ENCODE peak calls at places on chromosomes 12 and 14, in four cellular contexts. C is EL; W is stimulated activated CD8-positive, alpha-beta memory T cell treated with anti-CD3 and anti-CD28 coated beads, Interleukin-12 subunit alpha, Interleukin-12 subunit beta, amount 100 ng/mL, for 4 hours; B is germinal center. X is an unnamed sample.

GRCh38 chr12:102314821-102315220 is 117.2 kb upstream of the PMCH start:
- DNase-seq in C (no peak), W (no peak), B (no peak), X (no peak)

GRCh38 chr12:29113101-29113500 is 36.0 kb upstream of the FAR2 start:
- DNase-seq in C (peak), W (no peak), B (no peak), X (no peak)

GRCh38 chr14:56027916-56028637 is 90.1 kb upstream of the PELI2 start:
- DNase-seq in C (no peak), W (no peak), B (no peak), X (no peak)

GRCh38 chr14:78022059-78022458 is 148.1 kb upstream of the NRXN3 start:
- DNase-seq in C (peak), W (no peak), B (peak), X (peak)

GRCh38 chr12:92144045-92144630 is 1.5 kb downstream of the BTG1 start:
- DNase-seq in C (peak), W (peak), B (peak), X (peak)

GRCh38 chr12:9673404-9674225 is 4.1 kb downstream of the CLEC2D start:
- DNase-seq in C (peak), W (no peak), B (no peak), X (peak)

GRCh38 chr14:67411375-67411774 is 590 bp downstream of the PLEK2 start:
- DNase-seq in C (no peak), W (no peak), B (no peak), X (no peak)

GRCh38 chr12:111826316-111826715 is 15.7 kb upstream of the MAPKAPK5 start:
- DNase-seq in C (no peak), W (no peak), B (no peak), X (no peak)

GRCh38 chr14:104370256-104370870 is 209.2 kb upstream of the C14orf180 start:
- DNase-seq in C (no peak), W (no peak), B (no peak), X (no peak)

GRCh38 chr14:100454437-100454836 is 131.3 kb downstream of the SLC25A47 start:
- DNase-seq in C (no peak), W (no peak), B (no peak), X (no peak)